ENCODE peak calls at places on chromosomes 5 and 9, in ten cellular contexts. C is CD8-positive, alpha-beta T cell; K is left ventricle myocardium inferior; H is left lung; M is heart left ventricle; A is stomach; S is mammary epithelial cell; Z is sigmoid colon; V is vagina; O is neural progenitor cell. E is an unnamed sample. For H3K4me1, the result is how much of the 10 kb centered on the place peaks cover.

GRCh38 chr5:116084231-116084630 is 594 bp upstream of the COMMD10 start:
- DNase-seq in K (no peak), Z (no peak), A (peak), S (peak), C (no peak), H (peak), O (peak), M (no peak), V (no peak), E (no peak)

GRCh38 chr9:19485193-19485592 is 76.4 kb downstream of the ACER2 start:
- DNase-seq in M (no peak), K (no peak), C (no peak), H (no peak), O (no peak), V (no peak), Z (no peak), S (peak), A (no peak), E (no peak)

GRCh38 chr9:124739360-124739759 is 31.8 kb downstream of the NR6A1 start:
- DNase-seq in S (no peak), O (no peak), V (no peak), H (no peak), Z (no peak), A (no peak), C (no peak), M (no peak), K (no peak), E (no peak)

GRCh38 chr5:37448941-37449340 is 69.8 kb downstream of the WDR70 start:
- DNase-seq in O (no peak), V (no peak), K (no peak), A (no peak), S (no peak), H (no peak), M (no peak), Z (no peak), C (no peak), E (no peak)

GRCh38 chr9:137787376-137787775 is 90.2 kb upstream of the CACNA1B start:
- DNase-seq in V (no peak), S (no peak), C (no peak), O (no peak), A (no peak), K (no peak), Z (peak), H (no peak), M (no peak), E (peak)

GRCh38 chr9:124242331-124243194 is 15.2 kb upstream of the NEK6 start:
- DNase-seq in V (no peak), C (no peak), S (no peak), A (no peak), H (no peak), O (peak), M (peak), K (no peak), Z (peak), E (no peak)

GRCh38 chr9:96877269-96877668 is 23.0 kb upstream of the ZNF782 start:
- DNase-seq in Z (no peak), K (no peak), S (no peak), C (no peak), O (no peak), V (no peak), H (peak), A (no peak), M (no peak), E (no peak)

GRCh38 chr9:93121316-93122241 is 12.5 kb downstream of the NINJ1 start:
- DNase-seq in V (no peak), A (no peak), O (no peak), H (peak), C (no peak), S (no peak), M (no peak), Z (peak), K (peak), E (peak)

GRCh38 chr9:117734523-117735314 is 30.5 kb downstream of the TLR4 start:
- DNase-seq in Z (no peak), S (peak), V (no peak), K (no peak), C (no peak), H (no peak), A (no peak), M (no peak), O (no peak), E (no peak)

GRCh38 chr5:32443145-32443540 is 1.4 kb downstream of the ZFR start:
- DNase-seq in V (no peak), A (no peak), Z (no peak), S (peak), C (no peak), H (no peak), O (no peak), M (no peak), K (no peak), E (no peak)

GRCh38 chr9:3360245-3360644 is 165.6 kb downstream of the RFX3 start:
- DNase-seq in C (no peak), K (no peak), S (no peak), V (no peak), H (no peak), Z (no peak), O (no peak), A (no peak), M (no peak), E (no peak)

GRCh38 chr5:125269926-125270325 is 523.5 kb upstream of the ZNF608 start:
- DNase-seq in C (no peak), Z (no peak), A (no peak), S (peak), K (no peak), H (no peak), M (no peak), V (no peak), O (no peak), E (no peak)

GRCh38 chr9:7174884-7175283 is 417.1 kb downstream of the KDM4C start:
- DNase-seq in H (no peak), M (no peak), V (no peak), Z (no peak), K (no peak), O (no peak), C (no peak), A (no peak), S (no peak), E (no peak)

GRCh38 chr5:114361724-114362196 is at the start of gene KCNN2:
- DNase-seq in H (peak), C (no peak), K (peak), Z (peak), O (peak), M (peak), V (no peak), A (peak), S (peak), E (peak)

GRCh38 chr5:174799146-174799545 is 74.8 kb downstream of the MSX2 start:
- DNase-seq in K (no peak), S (no peak), Z (no peak), H (no peak), C (no peak), V (no peak), A (no peak), O (no peak), M (no peak), E (no peak)

GRCh38 chr9:94767331-94768099 is 41.0 kb downstream of the AOPEP start:
- DNase-seq in K (no peak), A (no peak), O (no peak), Z (no peak), C (no peak), V (no peak), M (no peak), H (no peak), S (no peak), E (no peak)

GRCh38 chr9:22097712-22098111 is 88.6 kb upstream of the CDKN2B start:
- DNase-seq in C (no peak), S (peak), O (no peak), A (no peak), V (no peak), Z (no peak), M (no peak), H (no peak), K (no peak), E (no peak)

GRCh38 chr9:135504262-135505229 is 4.1 kb downstream of the MRPS2 start:
- DNase-seq in H (peak), V (no peak), Z (peak), M (peak), S (peak), C (peak), K (peak), A (peak), O (peak), E (peak)

GRCh38 chr9:19748278-19749126 is 40.3 kb downstream of the SLC24A2 start:
- DNase-seq in M (no peak), Z (no peak), O (no peak), K (no peak), V (no peak), S (peak), C (no peak), A (no peak), H (no peak), E (no peak)

GRCh38 chr5:14165375-14166091 is 22.4 kb downstream of the TRIO start:
- DNase-seq in V (no peak), H (no peak), Z (no peak), S (peak), K (no peak), C (no peak), O (no peak), A (no peak), M (no peak), E (no peak)

GRCh38 chr9:6034954-6035353 is 19.5 kb upstream of the RANBP6 start:
- DNase-seq in H (no peak), S (peak), M (no peak), O (no peak), A (no peak), K (no peak), Z (no peak), C (no peak), V (no peak), E (no peak)

GRCh38 chr5:54518146-54519082 is 855 bp downstream of the SNX18 start:
- DNase-seq in V (no peak), K (peak), H (peak), C (peak), O (peak), M (peak), A (peak), Z (peak), S (peak), E (peak)

GRCh38 chr5:96745844-96746531 is 61.8 kb downstream of the ERAP1 start:
- DNase-seq in V (no peak), H (no peak), A (no peak), K (no peak), C (no peak), O (no peak), S (no peak), Z (no peak), M (no peak), E (no peak)

GRCh38 chr5:179864686-179865085 is 6.1 kb upstream of the MRNIP start:
- DNase-seq in Z (peak), O (no peak), K (no peak), H (peak), A (no peak), V (no peak), S (no peak), M (no peak), C (no peak), E (no peak)

GRCh38 chr5:87916320-87916719 is 352.3 kb downstream of the TMEM161B start:
- DNase-seq in M (no peak), O (no peak), H (no peak), Z (no peak), S (no peak), V (no peak), C (no peak), A (no peak), K (no peak), E (no peak)

GRCh38 chr5:164237531-164237930 is 732.1 kb downstream of the MAT2B start:
- DNase-seq in V (no peak), A (no peak), O (no peak), H (no peak), K (no peak), S (no peak), C (no peak), Z (no peak), M (no peak), E (no peak)

GRCh38 chr5:15326471-15326870 is 173.5 kb upstream of the FBXL7 start:
- DNase-seq in O (no peak), M (no peak), Z (no peak), C (no peak), S (no peak), A (no peak), H (no peak), V (no peak), K (no peak), E (no peak)

DNA sequence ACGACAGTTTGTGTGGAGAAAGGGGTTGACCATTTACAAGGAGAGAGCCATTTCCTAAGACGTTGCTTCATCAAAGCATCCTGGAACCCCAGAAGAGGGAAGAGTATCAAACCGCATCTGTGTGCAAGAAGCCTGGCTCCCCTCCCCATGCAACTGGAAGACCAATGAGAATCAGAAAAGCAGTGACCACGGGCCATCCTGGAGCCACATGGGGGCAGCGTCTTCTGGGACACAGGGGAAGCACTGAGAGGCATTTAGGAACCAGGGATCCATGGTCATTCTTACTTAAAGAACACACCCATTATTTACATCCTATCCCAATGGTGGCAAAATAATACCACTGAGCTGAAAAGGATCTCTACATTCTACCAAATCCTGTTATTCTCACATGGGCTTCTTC is 29.3 kb downstream of the SEMA5A start:
- DNase-seq in Z (no peak), A (no peak), H (no peak), S (no peak), M (no peak), O (peak), C (no peak), V (no peak), K (no peak), E (no peak)
- TF ChIP-seq CTCF in Z (no peak), A (no peak), H (no peak), S (no peak), M (no peak), O (peak), C (no peak), V (no peak), K (no peak), E (peak)

GRCh38 chr5:139664273-139664693 is 16.1 kb downstream of the CXXC5 start:
- DNase-seq in S (no peak), O (no peak), Z (peak), M (no peak), H (peak), C (no peak), V (no peak), A (no peak), K (no peak), E (no peak)
- H3K4me1 ChIP-seq in S (half or more), O (under half), Z (half or more), M (half or more), H (under half), C (under half), V (half or more), A (half or more), K (half or more), E (under half)

DNA sequence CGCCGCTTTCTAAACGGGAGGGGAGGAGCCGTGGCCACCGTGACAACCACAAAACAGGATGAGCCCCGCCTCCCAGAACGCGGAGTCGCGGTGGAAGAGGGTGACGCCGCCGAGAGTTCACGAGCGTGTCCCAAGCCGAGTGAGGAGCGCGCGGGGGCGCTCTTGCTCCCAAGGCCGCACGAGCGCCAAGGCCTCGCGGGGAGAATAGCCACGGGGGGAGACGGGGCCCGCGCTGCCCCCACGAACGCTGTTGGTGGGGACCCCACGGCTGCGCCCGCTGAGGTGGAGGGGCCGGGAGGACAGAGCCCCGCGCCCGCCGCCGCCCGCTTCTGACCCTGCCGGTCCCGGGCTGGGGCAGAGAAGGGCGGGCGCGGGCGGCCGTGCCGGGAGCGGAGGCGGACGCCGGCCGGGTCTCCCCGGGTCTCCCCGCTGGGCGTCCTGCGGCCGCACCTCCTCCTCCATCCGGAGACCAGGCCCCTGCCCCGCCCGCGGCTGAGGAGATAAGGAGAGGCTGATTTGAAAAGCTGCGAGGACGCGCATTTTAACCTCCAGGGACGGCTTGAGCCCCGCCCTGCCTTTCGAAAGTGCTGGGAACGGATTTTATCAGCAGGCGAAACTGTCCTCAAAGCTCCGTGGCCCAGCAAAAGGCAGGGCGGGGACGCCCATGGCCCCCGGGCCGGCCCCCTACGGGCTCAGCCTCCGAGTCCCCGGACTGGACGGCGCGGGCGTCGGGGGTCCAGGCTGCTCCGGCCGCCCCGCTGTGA is 3.8 kb upstream of the NKD2 start:
- DNase-seq in K (peak), M (peak), H (peak), A (peak), V (no peak), C (no peak), S (no peak), Z (peak), O (peak), E (peak)
- TF ChIP-seq CTCF in K (peak), M (peak), H (no peak), A (peak), V (no peak), C (no peak), S (no peak), Z (peak), O (peak), E (peak)

GRCh38 chr5:139681466-139681865 is 33.3 kb downstream of the CXXC5 start:
- DNase-seq in V (no peak), Z (no peak), O (no peak), S (no peak), H (no peak), M (no peak), A (no peak), K (no peak), C (no peak), E (no peak)

GRCh38 chr5:139678751-139679750 is 30.9 kb downstream of the CXXC5 start:
- DNase-seq in A (no peak), C (no peak), M (no peak), K (no peak), H (no peak), Z (no peak), V (no peak), O (no peak), S (no peak), E (no peak)

GRCh38 chr5:139682016-139682975 is 34.1 kb downstream of the CXXC5 start:
- DNase-seq in C (no peak), K (no peak), O (peak), Z (no peak), V (no peak), A (no peak), H (no peak), S (no peak), M (no peak), E (no peak)

GRCh38 chr5:139680368-139681111 is 32.4 kb downstream of the CXXC5 start:
- DNase-seq in C (no peak), K (no peak), S (no peak), Z (no peak), M (no peak), O (no peak), A (no peak), V (no peak), H (no peak), E (no peak)

GRCh38 chr5:139681112-139681458 is 32.9 kb downstream of the CXXC5 start:
- DNase-seq in V (no peak), C (no peak), S (no peak), O (no peak), Z (no peak), M (no peak), H (no peak), A (no peak), K (no peak), E (no peak)
- H3K4me1 ChIP-seq in V (under half), C (under half), S (under half), O (half or more), Z (under half), M (under half), H (under half), A (under half), K (half or more), E (under half)

E was measured in RWPE2.